ENCODE peak calls at places on chromosome 19, in eight cellular contexts. One of them, this sample, is unnamed.

GRCh38 chr19:1069009-1069779 is 2.2 kb downstream of the ARHGAP45 start:
- DNase-seq in uterus: no peak
- DNase-seq in H1: no peak
- DNase-seq in neural crest cell: no peak
- DNase-seq in fibroblast of lung: no peak
- DNase-seq in tibial artery: peak
- DNase-seq in choroid plexus epithelial cell: no peak
- DNase-seq in keratinocyte: no peak
- DNase-seq in this sample: no peak

GRCh38 chr19:47005164-47005641 is 14.4 kb upstream of the NPAS1 start:
- DNase-seq in uterus: no peak
- DNase-seq in H1: no peak
- DNase-seq in neural crest cell: no peak
- DNase-seq in fibroblast of lung: no peak
- DNase-seq in tibial artery: no peak
- DNase-seq in choroid plexus epithelial cell: no peak
- DNase-seq in keratinocyte: no peak
- DNase-seq in this sample: no peak

GRCh38 chr19:719636-720377 is 11.1 kb downstream of the PALM start:
- DNase-seq in uterus: no peak
- DNase-seq in H1: no peak
- DNase-seq in neural crest cell: no peak
- DNase-seq in fibroblast of lung: no peak
- DNase-seq in tibial artery: no peak
- DNase-seq in choroid plexus epithelial cell: no peak
- DNase-seq in keratinocyte: no peak
- DNase-seq in this sample: no peak

GRCh38 chr19:43700368-43701015 is 15.4 kb upstream of the IRGC start:
- DNase-seq in uterus: peak
- DNase-seq in H1: no peak
- DNase-seq in neural crest cell: no peak
- DNase-seq in fibroblast of lung: peak
- DNase-seq in tibial artery: peak
- DNase-seq in choroid plexus epithelial cell: peak
- DNase-seq in keratinocyte: peak
- DNase-seq in this sample: peak

GRCh38 chr19:39167461-39168257 is 29.1 kb upstream of the NCCRP1 start:
- DNase-seq in uterus: no peak
- DNase-seq in H1: no peak
- DNase-seq in neural crest cell: no peak
- DNase-seq in fibroblast of lung: no peak
- DNase-seq in tibial artery: no peak
- DNase-seq in choroid plexus epithelial cell: no peak
- DNase-seq in keratinocyte: no peak
- DNase-seq in this sample: no peak

GRCh38 chr19:46147791-46148288 is at the start of gene IGFL2:
- DNase-seq in uterus: no peak
- DNase-seq in H1: no peak
- DNase-seq in neural crest cell: no peak
- DNase-seq in fibroblast of lung: peak
- DNase-seq in tibial artery: no peak
- DNase-seq in choroid plexus epithelial cell: peak
- DNase-seq in keratinocyte: peak
- DNase-seq in this sample: peak

GRCh38 chr19:43589277-43589676 is 6.7 kb downstream of the IRGQ start:
- DNase-seq in uterus: no peak
- DNase-seq in H1: no peak
- DNase-seq in neural crest cell: no peak
- DNase-seq in fibroblast of lung: no peak
- DNase-seq in tibial artery: no peak
- DNase-seq in choroid plexus epithelial cell: no peak
- DNase-seq in keratinocyte: no peak
- DNase-seq in this sample: no peak

GRCh38 chr19:4347521-4347920 is 4.2 kb downstream of the MPND start:
- DNase-seq in uterus: no peak
- DNase-seq in H1: no peak
- DNase-seq in neural crest cell: no peak
- DNase-seq in fibroblast of lung: no peak
- DNase-seq in tibial artery: no peak
- DNase-seq in choroid plexus epithelial cell: no peak
- DNase-seq in keratinocyte: no peak
- DNase-seq in this sample: no peak

DNA sequence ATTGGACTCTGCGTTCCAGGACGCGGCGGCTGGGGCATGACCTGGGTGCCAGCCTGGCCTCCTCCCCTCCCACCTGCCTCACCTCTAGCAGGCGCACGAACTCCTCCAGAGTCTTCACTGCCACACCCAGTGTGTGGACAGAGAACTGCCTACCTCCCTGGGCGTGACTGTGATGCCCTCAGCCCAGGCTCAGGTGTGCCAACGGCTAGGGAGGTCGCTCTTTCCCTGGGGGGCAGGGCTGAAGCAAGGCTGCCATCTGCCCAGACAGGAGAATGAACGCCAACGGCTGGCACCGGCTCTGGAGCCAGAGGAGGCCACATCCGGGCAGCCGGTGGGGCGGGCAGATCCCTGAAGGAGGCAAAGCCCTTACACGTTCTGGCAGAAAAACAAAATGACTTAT is 11.3 kb downstream of the NANOS3 start:
- DNase-seq in uterus: no peak
- DNase-seq in H1: no peak
- DNase-seq in neural crest cell: no peak
- DNase-seq in fibroblast of lung: no peak
- DNase-seq in tibial artery: no peak
- DNase-seq in choroid plexus epithelial cell: no peak
- DNase-seq in keratinocyte: no peak
- DNase-seq in this sample: no peak
- TF ChIP-seq CTCF in uterus: no peak
- TF ChIP-seq CTCF in H1: no peak
- TF ChIP-seq CTCF in neural crest cell: no peak
- TF ChIP-seq CTCF in fibroblast of lung: no peak
- TF ChIP-seq CTCF in tibial artery: no peak
- TF ChIP-seq CTCF in choroid plexus epithelial cell: no peak
- TF ChIP-seq CTCF in keratinocyte: peak
- TF ChIP-seq CTCF in this sample: no peak

GRCh38 chr19:10332965-10333757 is at the start of gene RAVER1:
- DNase-seq in uterus: peak
- DNase-seq in H1: peak
- DNase-seq in neural crest cell: peak
- DNase-seq in fibroblast of lung: peak
- DNase-seq in tibial artery: peak
- DNase-seq in choroid plexus epithelial cell: peak
- DNase-seq in keratinocyte: peak
- DNase-seq in this sample: peak
- TF ChIP-seq CTCF in uterus: no peak
- TF ChIP-seq CTCF in H1: no peak
- TF ChIP-seq CTCF in neural crest cell: no peak
- TF ChIP-seq CTCF in fibroblast of lung: no peak
- TF ChIP-seq CTCF in tibial artery: no peak
- TF ChIP-seq CTCF in choroid plexus epithelial cell: no peak
- TF ChIP-seq CTCF in keratinocyte: no peak
- TF ChIP-seq CTCF in this sample: no peak

GRCh38 chr19:54102421-54103169 is at the start of gene NDUFA3:
- DNase-seq in uterus: peak
- DNase-seq in H1: peak
- DNase-seq in neural crest cell: peak
- DNase-seq in fibroblast of lung: peak
- DNase-seq in tibial artery: peak
- DNase-seq in choroid plexus epithelial cell: peak
- DNase-seq in keratinocyte: peak
- DNase-seq in this sample: peak
- TF ChIP-seq CTCF in uterus: no peak
- TF ChIP-seq CTCF in H1: no peak
- TF ChIP-seq CTCF in neural crest cell: no peak
- TF ChIP-seq CTCF in fibroblast of lung: no peak
- TF ChIP-seq CTCF in tibial artery: no peak
- TF ChIP-seq CTCF in choroid plexus epithelial cell: no peak
- TF ChIP-seq CTCF in keratinocyte: no peak
- TF ChIP-seq CTCF in this sample: no peak

GRCh38 chr19:16185123-16185924 is at the start of gene FAM32A:
- DNase-seq in uterus: peak
- DNase-seq in H1: peak
- DNase-seq in neural crest cell: peak
- DNase-seq in fibroblast of lung: peak
- DNase-seq in tibial artery: peak
- DNase-seq in choroid plexus epithelial cell: peak
- DNase-seq in keratinocyte: peak
- DNase-seq in this sample: peak
- TF ChIP-seq CTCF in uterus: peak
- TF ChIP-seq CTCF in H1: peak
- TF ChIP-seq CTCF in neural crest cell: peak
- TF ChIP-seq CTCF in fibroblast of lung: peak
- TF ChIP-seq CTCF in tibial artery: peak
- TF ChIP-seq CTCF in choroid plexus epithelial cell: peak
- TF ChIP-seq CTCF in keratinocyte: no peak
- TF ChIP-seq CTCF in this sample: no peak

This sample was measured in cardiac fibroblast.